ENCODE peak calls at places on chromosomes 16 and 17, in six cellular contexts. Q, J, D, R, N and O are unnamed samples.

GRCh38 chr16:35391328-35391727 is 1931.9 kb downstream of the TP53TG3F start:
- DNase-seq in Q (peak; percentile 52), J (no peak), D (peak; percentile 72), R (peak; percentile 42), N (peak; percentile 11), O (peak; percentile 3)

GRCh38 chr16:23318639-23319038 is 16.5 kb downstream of the SCNN1B start:
- DNase-seq in Q (no peak), J (no peak), D (peak; percentile 45), R (no peak), N (no peak), O (no peak)

GRCh38 chr17:17305282-17305801 is 2.2 kb downstream of the NT5M start:
- DNase-seq in Q (no peak), J (no peak), D (peak; percentile 48), R (no peak), N (no peak), O (no peak)

GRCh38 chr16:10694830-10695229 is at the start of gene TEKT5:
- DNase-seq in Q (no peak), J (no peak), D (no peak), R (no peak), N (no peak), O (no peak)

GRCh38 chr17:77308768-77309726 is 168.3 kb downstream of the SEC14L1 start:
- DNase-seq in Q (no peak), J (no peak), D (no peak), R (no peak), N (no peak), O (no peak)

GRCh38 chr17:28728364-28729200 is at the start of gene NEK8:
- DNase-seq in Q (peak; percentile 99), J (peak; percentile 98), D (peak; percentile 74), R (peak; percentile 96), N (peak; percentile 98), O (peak; percentile 98)

GRCh38 chr16:69830534-69831211 is 68.5 kb downstream of the WWP2 start:
- DNase-seq in Q (no peak), J (no peak), D (no peak), R (no peak), N (peak; percentile 19), O (no peak)

GRCh38 chr17:76593338-76593737 is 7.7 kb upstream of the ST6GALNAC2 start:
- DNase-seq in Q (no peak), J (no peak), D (peak; percentile 43), R (no peak), N (no peak), O (no peak)

GRCh38 chr16:66240996-66241395 is 125.5 kb upstream of the CDH5 start:
- DNase-seq in Q (no peak), J (no peak), D (no peak), R (no peak), N (no peak), O (no peak)

GRCh38 chr17:46163316-46163715 is 29.9 kb downstream of the KANSL1 start:
- DNase-seq in Q (no peak), J (no peak), D (no peak), R (no peak), N (no peak), O (no peak)

GRCh38 chr17:63698381-63698885 is 1.5 kb downstream of the LIMD2 start:
- DNase-seq in Q (peak; percentile 57), J (no peak), D (no peak), R (no peak), N (no peak), O (no peak)

GRCh38 chr17:28004344-28004743 is 38.1 kb upstream of the NLK start:
- DNase-seq in Q (no peak), J (no peak), D (no peak), R (no peak), N (no peak), O (no peak)